ENCODE peak calls at places on chromosomes 3 and 15, in five cellular contexts. M is uterus; J is hepatocyte; T is CD4-positive, alpha-beta T cell; P is breast epithelium. I is an unnamed sample.
A peak's percentile ranks its signal among the peaks of the same experiment; 100 is the strongest.

GRCh38 chr15:68972201-68973065 is 42.1 kb upstream of the NOX5 start:
- DNase-seq in M (no peak), J (no peak), T (no peak), P (no peak), I (no peak)

GRCh38 chr3:27216955-27217552 is 152.1 kb downstream of the NEK10 start:
- DNase-seq in M (no peak), J (no peak), T (no peak), P (no peak), I (no peak)

GRCh38 chr3:81760215-81760614 is 1.2 kb downstream of the GBE1 start:
- DNase-seq in M (no peak), J (no peak), T (no peak), P (no peak), I (no peak)

GRCh38 chr15:82100116-82100795 is 54.4 kb upstream of the MEX3B start:
- DNase-seq in M (no peak), J (no peak), T (no peak), P (no peak), I (no peak)

GRCh38 chr3:9301091-9301490 is 51.6 kb upstream of the SRGAP3 start:
- DNase-seq in M (no peak), J (no peak), T (no peak), P (no peak), I (no peak)

GRCh38 chr3:60584250-60584649 is 667.0 kb downstream of the FHIT start:
- DNase-seq in M (no peak), J (no peak), T (no peak), P (no peak), I (no peak)

GRCh38 chr3:123778991-123779622 is 105.0 kb downstream of the MYLK start:
- DNase-seq in M (peak; percentile 54), J (no peak), T (no peak), P (no peak), I (no peak)

GRCh38 chr15:81744364-81744763 is 301.5 kb downstream of the MEX3B start:
- DNase-seq in M (no peak), J (no peak), T (no peak), P (no peak), I (no peak)

GRCh38 chr3:183586477-183586876 is 31.0 kb upstream of the KLHL6 start:
- DNase-seq in M (no peak), J (no peak), T (no peak), P (no peak), I (no peak)

GRCh38 chr15:81278306-81279029 is 45.5 kb downstream of the STARD5 start:
- DNase-seq in M (no peak), J (no peak), T (no peak), P (no peak), I (no peak)

GRCh38 chr3:14451844-14452533 is 49.6 kb downstream of the SLC6A6 start:
- DNase-seq in M (peak; percentile 76), J (peak; percentile 82), T (no peak), P (peak; percentile 71), I (no peak)

GRCh38 chr3:84023842-84024241 is 934.9 kb upstream of the CADM2 start:
- DNase-seq in M (no peak), J (no peak), T (no peak), P (no peak), I (no peak)

GRCh38 chr3:177256991-177257390 is 59.7 kb upstream of the TBL1XR1 start:
- DNase-seq in M (no peak), J (no peak), T (no peak), P (no peak), I (no peak)

GRCh38 chr3:10373686-10374261 is 52.9 kb upstream of the SEC13 start:
- DNase-seq in M (no peak), J (no peak), T (no peak), P (no peak), I (no peak)

GRCh38 chr3:14866627-14867026 is 47.9 kb downstream of the FGD5 start:
- DNase-seq in M (no peak), J (no peak), T (no peak), P (no peak), I (no peak)

GRCh38 chr3:128438488-128439072 is 28.1 kb downstream of the DNAJB8 start:
- DNase-seq in M (no peak), J (no peak), T (no peak), P (no peak), I (no peak)

GRCh38 chr3:152222327-152222726 is 46.4 kb upstream of the MBNL1 start:
- DNase-seq in M (no peak), J (no peak), T (no peak), P (no peak), I (no peak)

GRCh38 chr3:111299070-111299672 is 227.6 kb downstream of the NECTIN3 start:
- DNase-seq in M (no peak), J (no peak), T (no peak), P (no peak), I (no peak)
- TF ChIP-seq CTCF in M (no peak), J (peak; percentile 12), T (no peak), P (no peak), I (peak; percentile 13)

DNA sequence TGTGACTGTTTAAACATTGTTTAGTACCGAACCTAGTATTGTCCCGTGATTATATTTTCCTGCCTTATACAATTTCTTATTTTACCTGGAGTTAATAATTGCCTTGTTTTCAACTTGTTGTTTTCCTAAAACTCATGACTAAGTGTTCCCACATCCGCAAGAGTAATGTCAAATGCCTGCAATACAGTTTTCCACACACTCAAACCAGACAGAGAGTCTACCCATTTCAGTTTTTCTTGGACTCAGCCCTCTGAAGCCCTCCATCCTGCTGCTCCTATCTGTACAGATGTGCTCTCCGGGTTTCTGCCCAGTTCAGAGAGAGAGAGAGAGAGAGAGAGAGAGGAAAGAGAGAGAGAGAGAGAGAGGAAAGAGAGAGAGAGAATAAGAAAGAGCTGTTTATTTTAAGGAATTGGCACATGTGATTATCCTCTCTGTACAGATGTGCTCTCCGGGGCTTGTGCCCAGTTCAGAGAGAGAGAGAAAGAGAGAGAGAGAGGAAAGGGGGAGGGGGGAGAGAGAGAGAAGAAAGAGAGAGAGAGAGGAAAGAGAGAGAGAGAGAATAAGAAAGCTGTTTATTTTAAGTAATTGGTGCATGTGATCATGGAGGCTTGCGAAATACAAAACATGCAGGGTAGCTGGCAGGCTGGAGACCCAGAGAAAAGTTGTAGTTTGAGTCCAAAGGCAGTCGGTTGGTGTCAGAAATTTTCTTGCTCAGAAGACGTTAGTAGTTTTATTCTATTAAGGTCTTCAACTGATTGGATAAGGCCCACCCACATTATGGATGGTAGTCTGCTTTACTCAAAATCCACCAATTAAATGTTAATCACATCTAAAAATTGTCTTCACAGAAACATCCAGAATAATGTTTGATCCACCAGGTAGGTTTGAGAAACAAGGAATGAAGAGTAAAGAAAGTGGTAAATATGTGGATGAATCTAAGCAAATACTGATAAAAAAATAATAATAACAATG is 104.1 kb upstream of the GOLGA8J start:
- DNase-seq in M (no peak), J (no peak), T (no peak), P (no peak), I (no peak)
- TF ChIP-seq CTCF in M (peak; percentile 25), J (no peak), T (no peak), P (no peak), I (no peak)

DNA sequence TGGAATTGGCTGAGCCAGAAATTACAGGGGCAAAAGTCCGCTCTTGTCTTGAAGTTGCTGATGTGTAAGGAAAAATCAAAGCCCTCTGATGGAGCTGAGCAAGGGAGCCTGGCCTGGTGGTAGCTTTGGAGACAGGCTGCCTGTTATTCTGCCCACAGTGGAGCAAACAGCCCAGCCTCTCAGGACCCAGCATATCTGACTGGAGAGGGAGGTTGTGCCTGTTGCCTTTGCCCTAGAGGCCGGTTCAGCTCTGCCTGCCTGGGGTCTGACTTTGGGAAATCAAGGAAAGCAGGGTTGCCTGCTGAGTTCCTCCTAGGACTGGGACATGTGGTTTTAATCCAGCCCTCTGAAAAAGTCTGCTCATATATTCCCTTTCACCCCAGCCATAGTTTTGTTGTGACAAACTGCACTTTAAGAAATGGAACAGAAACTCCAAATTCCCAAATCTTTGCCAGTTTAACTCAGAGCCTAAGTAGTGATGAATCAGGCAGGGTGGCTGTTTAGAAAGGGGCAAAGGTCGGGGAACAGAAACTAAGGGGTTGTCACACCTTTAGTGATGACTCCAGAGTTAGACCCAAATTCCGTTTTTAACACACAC is 40.2 kb downstream of the GASK1A start:
- DNase-seq in M (no peak), J (peak; percentile 18), T (no peak), P (no peak), I (no peak)
- TF ChIP-seq CTCF in M (no peak), J (no peak), T (no peak), P (no peak), I (no peak)

DNA sequence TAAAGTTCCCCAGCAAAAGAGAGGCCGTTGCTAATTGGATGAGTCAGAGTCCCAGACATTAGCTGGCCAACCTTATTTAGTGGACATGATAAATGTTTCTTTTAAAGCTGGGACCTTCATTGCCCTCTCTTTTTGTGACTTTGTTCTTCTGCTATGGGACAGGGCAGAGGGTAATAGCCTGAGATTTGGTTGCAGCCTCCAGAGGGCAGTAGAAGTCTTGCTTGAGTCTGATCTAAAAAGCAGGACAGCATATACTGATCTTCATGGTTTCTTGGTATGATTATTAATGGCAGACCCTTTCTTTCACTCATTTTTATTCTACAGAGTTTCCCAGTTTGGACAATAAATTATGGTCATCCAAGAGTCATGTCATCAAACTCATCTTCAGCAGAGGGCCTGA is 25.1 kb upstream of the ZKSCAN7 start:
- DNase-seq in M (no peak), J (no peak), T (no peak), P (no peak), I (no peak)
- TF ChIP-seq CTCF in M (no peak), J (peak; percentile 23), T (no peak), P (no peak), I (peak; percentile 50)

DNA sequence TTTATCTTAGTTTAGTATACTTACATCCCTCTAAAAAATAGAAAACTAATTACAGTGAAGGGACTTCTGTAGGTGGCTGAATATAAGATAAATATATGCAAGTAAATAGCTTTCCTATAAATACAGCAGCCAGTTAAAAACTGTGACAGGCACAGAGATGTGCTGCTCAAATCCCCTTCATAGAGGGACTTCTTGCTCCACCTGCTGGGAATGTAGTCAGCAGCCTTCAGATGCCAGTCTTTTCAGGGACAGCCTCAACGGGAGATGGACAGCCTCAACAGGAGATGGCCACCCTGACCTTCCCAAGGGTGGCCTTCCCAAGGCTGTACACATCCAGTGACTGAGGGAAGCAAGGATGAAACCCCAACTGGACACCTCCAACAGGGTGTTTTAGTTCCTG is 15.7 kb upstream of the PRR23E start:
- DNase-seq in M (no peak), J (no peak), T (no peak), P (peak; percentile 14), I (no peak)
- TF ChIP-seq CTCF in M (no peak), J (peak; percentile 4), T (no peak), P (no peak), I (peak; percentile 30)

I was measured in D721Med.